ENCODE peak calls at places on chromosomes 16 and 17, in five cellular contexts. Z is GM12878, A is IMR-90, D is HepG2, B is K562. K is an unnamed sample.
A peak's percentile ranks its signal among the peaks of the same experiment; 100 is the strongest.

GRCh38 chr17:44840936-44841335 is 6.7 kb upstream of the HIGD1B start:
- DNase-seq in Z (no peak), A (no peak), D (no peak), B (no peak), K (no peak)

GRCh38 chr16:74024997-74025396 is 271.6 kb upstream of the PSMD7 start:
- DNase-seq in Z (no peak), A (no peak), D (no peak), B (no peak), K (no peak)

GRCh38 chr16:15810411-15810810 is 46.4 kb downstream of the MYH11 start:
- DNase-seq in Z (no peak), A (no peak), D (no peak), B (no peak), K (no peak)

GRCh38 chr17:80265205-80266068 is 4.8 kb downstream of the RNF213 start:
- DNase-seq in Z (peak; percentile 84), A (no peak), D (no peak), B (no peak), K (no peak)

GRCh38 chr16:2039286-2040030 is 8.2 kb downstream of the NTHL1 start:
- DNase-seq in Z (no peak), A (peak; percentile 93), D (peak; percentile 90), B (no peak), K (peak; percentile 96)

GRCh38 chr17:8275421-8276290 is 12.8 kb upstream of the RANGRF start:
- DNase-seq in Z (no peak), A (peak; percentile 34), D (no peak), B (no peak), K (no peak)

GRCh38 chr16:75351183-75351582 is 82.1 kb downstream of the CFDP1 start:
- DNase-seq in Z (no peak), A (peak; percentile 80), D (no peak), B (no peak), K (no peak)

GRCh38 chr17:29583324-29584248 is 5.9 kb downstream of the GIT1 start:
- DNase-seq in Z (no peak), A (no peak), D (no peak), B (no peak), K (no peak)

GRCh38 chr16:87244646-87245197 is 72.5 kb downstream of the C16orf95 start:
- DNase-seq in Z (no peak), A (no peak), D (no peak), B (no peak), K (no peak)

GRCh38 chr16:53703590-53704444 is at the start of the genes FTO and RPGRIP1L:
- DNase-seq in Z (peak; percentile 98), A (peak; percentile 99), D (peak; percentile 99), B (peak; percentile 89), K (peak; percentile 99)

GRCh38 chr17:50184611-50185398 is 16.6 kb downstream of the COL1A1 start:
- DNase-seq in Z (no peak), A (peak; percentile 62), D (no peak), B (peak; percentile 36), K (no peak)

GRCh38 chr17:8555062-8555461 is 75.5 kb downstream of the MYH10 start:
- DNase-seq in Z (no peak), A (peak; percentile 47), D (no peak), B (no peak), K (no peak)

GRCh38 chr17:15090533-15090932 is 174.6 kb downstream of the PMP22 start:
- DNase-seq in Z (no peak), A (no peak), D (no peak), B (no peak), K (no peak)

GRCh38 chr17:44345497-44346026 is 460 bp downstream of the GRN start:
- DNase-seq in Z (no peak), A (peak; percentile 59), D (peak; percentile 79), B (peak; percentile 60), K (peak; percentile 75)

GRCh38 chr16:78666318-78666717 is 566.9 kb downstream of the WWOX start:
- DNase-seq in Z (no peak), A (no peak), D (no peak), B (no peak), K (no peak)

GRCh38 chr17:22704674-22705073 is 1012.4 kb downstream of the KCNJ18 start:
- DNase-seq in Z (no peak), A (no peak), D (no peak), B (no peak), K (no peak)
- TF ChIP-seq CTCF in Z (no peak), A (no peak), D (no peak), B (no peak), K (no peak)

GRCh38 chr16:11256657-11257130 is 690 bp upstream of the SOCS1 start:
- DNase-seq in Z (no peak), A (peak; percentile 25), D (no peak), B (peak; percentile 72), K (peak; percentile 48)
- TF ChIP-seq RFX5 in Z (no peak), A (no peak), D (no peak), B (no peak), K (no peak)

GRCh38 chr16:11082108-11082859 is 137.9 kb downstream of the CLEC16A start:
- DNase-seq in Z (no peak), A (no peak), D (no peak), B (no peak), K (no peak)

GRCh38 chr16:11085025-11085485 is 140.7 kb downstream of the CLEC16A start:
- DNase-seq in Z (no peak), A (peak; percentile 47), D (no peak), B (no peak), K (no peak)

GRCh38 chr16:11084484-11085024 is 140.2 kb downstream of the CLEC16A start:
- DNase-seq in Z (no peak), A (peak; percentile 97), D (peak; percentile 23), B (peak; percentile 55), K (no peak)

GRCh38 chr16:11080999-11081630 is 136.8 kb downstream of the CLEC16A start:
- DNase-seq in Z (no peak), A (no peak), D (no peak), B (no peak), K (no peak)

DNA sequence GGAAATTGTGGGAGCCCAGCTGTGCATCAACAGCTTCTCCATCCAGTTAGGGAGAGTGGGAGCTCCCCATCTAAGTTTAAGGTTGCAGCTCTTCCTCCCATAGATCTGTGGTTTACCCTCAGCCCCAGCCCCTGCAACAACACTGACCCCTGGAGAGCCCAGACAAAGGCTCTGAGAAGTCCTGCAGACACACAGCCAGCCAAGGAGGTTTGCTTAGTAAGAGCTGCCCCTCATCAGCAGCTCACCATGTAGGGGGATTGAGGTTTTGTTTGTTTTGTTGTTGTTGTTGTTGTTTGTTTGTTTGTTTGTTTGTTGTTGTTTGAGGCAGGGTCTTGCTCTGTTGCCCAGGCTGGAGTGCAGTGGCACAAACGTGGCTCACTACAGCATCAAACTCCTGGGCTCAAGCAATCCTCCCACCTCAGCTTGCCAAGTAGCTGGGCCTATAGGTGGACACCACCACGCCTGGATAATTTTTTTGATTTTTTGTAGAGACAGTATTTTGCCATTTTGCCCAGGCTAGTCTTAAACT is 138.6 kb downstream of the CLEC16A start:
- DNase-seq in Z (no peak), A (no peak), D (no peak), B (no peak), K (no peak)
- TF ChIP-seq CTCF in Z (no peak), A (no peak), D (no peak), B (no peak), K (no peak)

DNA sequence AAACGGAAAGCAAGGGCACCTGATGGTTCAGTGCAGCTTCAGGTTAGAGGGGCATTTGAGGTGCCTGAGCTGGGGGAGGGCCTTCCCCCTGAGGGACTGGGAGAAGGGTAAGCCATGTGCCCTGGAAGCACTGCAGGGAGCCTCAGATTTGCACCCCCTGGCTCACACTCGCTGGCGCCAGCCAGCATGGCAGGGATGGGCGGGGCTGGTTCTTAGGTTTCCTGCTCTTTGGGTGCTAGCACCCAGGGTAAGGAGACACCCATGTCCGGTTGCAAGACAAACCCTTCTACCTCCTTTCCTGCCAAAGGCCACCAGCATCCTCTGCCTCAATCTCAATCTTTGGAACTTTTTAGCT is 2.3 kb upstream of the LIMD2 start:
- DNase-seq in Z (no peak), A (no peak), D (no peak), B (no peak), K (no peak)
- TF ChIP-seq RFX5 in Z (no peak), A (no peak), D (no peak), B (no peak), K (no peak)